ENCODE peak calls at places on chromosomes 3 and 15, in nine cellular contexts. V, T, D, H, U, P, S, N and Q are unnamed samples.

GRCh38 chr3:117589454-117589853 is 879.9 kb downstream of the TUSC7 start:
- DNase-seq in V (peak), T (no peak), D (peak), H (no peak), U (no peak), P (no peak), S (no peak), N (no peak), Q (no peak)

GRCh38 chr3:42908675-42909074 is 2.7 kb downstream of the ZNF662 start:
- DNase-seq in V (no peak), T (no peak), D (no peak), H (no peak), U (no peak), P (no peak), S (no peak), N (no peak), Q (no peak)

GRCh38 chr3:72446406-72447058 is 401.7 kb downstream of the SHQ1 start:
- DNase-seq in V (peak), T (no peak), D (no peak), H (no peak), U (peak), P (peak), S (no peak), N (no peak), Q (peak)

GRCh38 chr3:13262493-13263211 is 157.5 kb downstream of the NUP210 start:
- DNase-seq in V (no peak), T (no peak), D (no peak), H (peak), U (no peak), P (no peak), S (no peak), N (no peak), Q (no peak)

GRCh38 chr3:101926594-101927105 is 77.3 kb downstream of the NFKBIZ start:
- DNase-seq in V (no peak), T (no peak), D (peak), H (no peak), U (no peak), P (no peak), S (no peak), N (no peak), Q (no peak)

GRCh38 chr3:107928084-107928445 is 162.8 kb downstream of the CD47 start:
- DNase-seq in V (peak), T (no peak), D (peak), H (no peak), U (no peak), P (no peak), S (no peak), N (no peak), Q (no peak)

GRCh38 chr3:150286390-150287147 is 121.5 kb upstream of the TSC22D2 start:
- DNase-seq in V (peak), T (no peak), D (peak), H (peak), U (no peak), P (no peak), S (no peak), N (no peak), Q (no peak)

GRCh38 chr15:71753346-71753745 is 57.0 kb upstream of the NR2E3 start:
- DNase-seq in V (no peak), T (no peak), D (peak), H (no peak), U (no peak), P (no peak), S (no peak), N (no peak), Q (no peak)

GRCh38 chr15:66849746-66850077 is 147.7 kb downstream of the SMAD6 start:
- DNase-seq in V (no peak), T (no peak), D (no peak), H (no peak), U (no peak), P (no peak), S (no peak), N (no peak), Q (no peak)